ENCODE peak calls at places on chromosomes 6 and 20, in ten cellular contexts. One of them, this sample, is unnamed.

GRCh38 chr20:2006452-2007381 is 12.9 kb upstream of the PDYN start:
- DNase-seq in WERI-Rb-1: peak
- DNase-seq in RWPE1: peak
- DNase-seq in fibroblast of lung: peak
- DNase-seq in PC-9: no peak
- DNase-seq in psoas muscle: no peak
- DNase-seq in prostate gland: no peak
- DNase-seq in tibial artery: no peak
- DNase-seq in stomach: peak
- DNase-seq in breast epithelium: no peak
- DNase-seq in this sample: no peak

GRCh38 chr6:117992856-117993255 is 85.8 kb downstream of the SLC35F1 start:
- DNase-seq in WERI-Rb-1: no peak
- DNase-seq in RWPE1: no peak
- DNase-seq in fibroblast of lung: peak
- DNase-seq in PC-9: no peak
- DNase-seq in psoas muscle: no peak
- DNase-seq in prostate gland: no peak
- DNase-seq in tibial artery: no peak
- DNase-seq in stomach: no peak
- DNase-seq in breast epithelium: no peak
- DNase-seq in this sample: no peak

GRCh38 chr6:114471450-114471849 is 128.6 kb upstream of the HS3ST5 start:
- DNase-seq in WERI-Rb-1: no peak
- DNase-seq in RWPE1: no peak
- DNase-seq in fibroblast of lung: no peak
- DNase-seq in PC-9: no peak
- DNase-seq in psoas muscle: no peak
- DNase-seq in prostate gland: no peak
- DNase-seq in tibial artery: no peak
- DNase-seq in stomach: no peak
- DNase-seq in breast epithelium: no peak
- DNase-seq in this sample: no peak

GRCh38 chr6:142537612-142538478 is 236.0 kb downstream of the ADGRG6 start:
- DNase-seq in WERI-Rb-1: peak
- DNase-seq in RWPE1: no peak
- DNase-seq in fibroblast of lung: no peak
- DNase-seq in PC-9: peak
- DNase-seq in psoas muscle: no peak
- DNase-seq in prostate gland: no peak
- DNase-seq in tibial artery: no peak
- DNase-seq in stomach: no peak
- DNase-seq in breast epithelium: no peak
- DNase-seq in this sample: no peak

GRCh38 chr6:30725713-30726505 is 5.8 kb downstream of the TUBB start:
- DNase-seq in WERI-Rb-1: no peak
- DNase-seq in RWPE1: no peak
- DNase-seq in fibroblast of lung: peak
- DNase-seq in PC-9: no peak
- DNase-seq in psoas muscle: no peak
- DNase-seq in prostate gland: no peak
- DNase-seq in tibial artery: no peak
- DNase-seq in stomach: no peak
- DNase-seq in breast epithelium: no peak
- DNase-seq in this sample: no peak

GRCh38 chr6:125392682-125393081 is 90.9 kb upstream of the HDDC2 start:
- DNase-seq in WERI-Rb-1: no peak
- DNase-seq in RWPE1: no peak
- DNase-seq in fibroblast of lung: no peak
- DNase-seq in PC-9: no peak
- DNase-seq in psoas muscle: no peak
- DNase-seq in prostate gland: no peak
- DNase-seq in tibial artery: no peak
- DNase-seq in stomach: no peak
- DNase-seq in breast epithelium: no peak
- DNase-seq in this sample: no peak

GRCh38 chr6:7906741-7907140 is 3.8 kb downstream of the TXNDC5 start:
- DNase-seq in WERI-Rb-1: no peak
- DNase-seq in RWPE1: no peak
- DNase-seq in fibroblast of lung: no peak
- DNase-seq in PC-9: no peak
- DNase-seq in psoas muscle: no peak
- DNase-seq in prostate gland: no peak
- DNase-seq in tibial artery: no peak
- DNase-seq in stomach: no peak
- DNase-seq in breast epithelium: no peak
- DNase-seq in this sample: no peak

GRCh38 chr20:41000628-41001027 is 28.0 kb upstream of the TOP1 start:
- DNase-seq in WERI-Rb-1: no peak
- DNase-seq in RWPE1: no peak
- DNase-seq in fibroblast of lung: no peak
- DNase-seq in PC-9: no peak
- DNase-seq in psoas muscle: no peak
- DNase-seq in prostate gland: no peak
- DNase-seq in tibial artery: no peak
- DNase-seq in stomach: no peak
- DNase-seq in breast epithelium: no peak
- DNase-seq in this sample: no peak

GRCh38 chr20:51631953-51632352 is 89.4 kb upstream of the NFATC2 start:
- DNase-seq in WERI-Rb-1: no peak
- DNase-seq in RWPE1: no peak
- DNase-seq in fibroblast of lung: no peak
- DNase-seq in PC-9: no peak
- DNase-seq in psoas muscle: no peak
- DNase-seq in prostate gland: no peak
- DNase-seq in tibial artery: no peak
- DNase-seq in stomach: no peak
- DNase-seq in breast epithelium: no peak
- DNase-seq in this sample: no peak

GRCh38 chr6:16179970-16180431 is 51.1 kb downstream of the MYLIP start:
- DNase-seq in WERI-Rb-1: no peak
- DNase-seq in RWPE1: no peak
- DNase-seq in fibroblast of lung: no peak
- DNase-seq in PC-9: no peak
- DNase-seq in psoas muscle: no peak
- DNase-seq in prostate gland: no peak
- DNase-seq in tibial artery: no peak
- DNase-seq in stomach: no peak
- DNase-seq in breast epithelium: no peak
- DNase-seq in this sample: no peak

GRCh38 chr6:113648698-113649097 is 208.4 kb upstream of the MARCKS start:
- DNase-seq in WERI-Rb-1: no peak
- DNase-seq in RWPE1: no peak
- DNase-seq in fibroblast of lung: no peak
- DNase-seq in PC-9: no peak
- DNase-seq in psoas muscle: no peak
- DNase-seq in prostate gland: no peak
- DNase-seq in tibial artery: no peak
- DNase-seq in stomach: no peak
- DNase-seq in breast epithelium: no peak
- DNase-seq in this sample: no peak

GRCh38 chr20:5741089-5741488 is 9.1 kb upstream of the SHLD1 start:
- DNase-seq in WERI-Rb-1: no peak
- DNase-seq in RWPE1: no peak
- DNase-seq in fibroblast of lung: peak
- DNase-seq in PC-9: no peak
- DNase-seq in psoas muscle: no peak
- DNase-seq in prostate gland: no peak
- DNase-seq in tibial artery: no peak
- DNase-seq in stomach: no peak
- DNase-seq in breast epithelium: no peak
- DNase-seq in this sample: no peak

GRCh38 chr6:138514860-138515540 is 15.7 kb upstream of the NHSL1 start:
- DNase-seq in WERI-Rb-1: no peak
- DNase-seq in RWPE1: no peak
- DNase-seq in fibroblast of lung: no peak
- DNase-seq in PC-9: no peak
- DNase-seq in psoas muscle: no peak
- DNase-seq in prostate gland: no peak
- DNase-seq in tibial artery: no peak
- DNase-seq in stomach: no peak
- DNase-seq in breast epithelium: no peak
- DNase-seq in this sample: no peak

DNA sequence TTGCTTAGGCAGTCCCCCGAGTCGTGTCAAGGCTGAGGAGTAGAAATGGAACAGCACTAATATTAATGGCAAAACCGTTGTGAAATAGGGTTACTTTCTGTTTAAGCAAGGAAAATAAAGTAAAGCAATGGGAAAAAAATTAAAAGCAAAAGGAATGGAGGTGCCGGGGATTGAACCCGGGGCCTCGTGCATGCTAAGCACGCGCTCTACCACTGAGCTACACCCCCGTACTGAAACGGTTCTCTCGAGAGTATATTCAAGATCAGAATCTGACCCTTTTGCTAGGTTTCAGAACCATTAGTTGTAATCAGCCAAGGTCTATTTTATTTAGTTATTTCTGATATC is 85.5 kb downstream of the TRIM27 start:
- DNase-seq in WERI-Rb-1: peak
- DNase-seq in RWPE1: no peak
- DNase-seq in fibroblast of lung: peak
- DNase-seq in PC-9: peak
- DNase-seq in psoas muscle: no peak
- DNase-seq in prostate gland: peak
- DNase-seq in tibial artery: no peak
- DNase-seq in stomach: peak
- DNase-seq in breast epithelium: peak
- DNase-seq in this sample: no peak
- H3K27ac ChIP-seq in WERI-Rb-1: peak
- H3K27ac ChIP-seq in RWPE1: peak
- H3K27ac ChIP-seq in fibroblast of lung: no peak
- H3K27ac ChIP-seq in PC-9: peak
- H3K27ac ChIP-seq in psoas muscle: no peak
- H3K27ac ChIP-seq in prostate gland: peak
- H3K27ac ChIP-seq in tibial artery: peak
- H3K27ac ChIP-seq in stomach: peak
- H3K27ac ChIP-seq in breast epithelium: peak
- H3K27ac ChIP-seq in this sample: peak

DNA sequence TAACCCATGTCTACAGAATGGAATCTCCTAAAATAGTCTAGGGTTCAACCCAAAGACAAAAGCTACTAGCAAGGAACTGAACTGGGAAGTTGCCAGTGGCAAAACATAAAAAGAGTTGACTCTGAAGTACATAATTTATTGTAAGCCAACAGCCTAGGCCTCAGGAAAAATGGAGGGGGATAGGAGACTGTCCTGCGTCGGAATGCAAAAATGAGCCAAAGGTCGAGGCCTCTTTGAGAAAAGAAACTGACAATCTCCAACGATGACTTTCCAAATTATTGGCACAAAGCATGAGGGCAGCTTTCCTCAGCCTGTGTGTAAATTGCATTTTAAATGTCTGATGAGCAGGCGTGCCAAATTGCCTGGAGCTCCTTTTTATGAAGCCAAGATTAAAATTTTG is 2.1 kb downstream of the COL12A1 start:
- DNase-seq in WERI-Rb-1: no peak
- DNase-seq in RWPE1: no peak
- DNase-seq in fibroblast of lung: peak
- DNase-seq in PC-9: no peak
- DNase-seq in psoas muscle: no peak
- DNase-seq in prostate gland: no peak
- DNase-seq in tibial artery: no peak
- DNase-seq in stomach: no peak
- DNase-seq in breast epithelium: no peak
- DNase-seq in this sample: no peak
- H3K27ac ChIP-seq in WERI-Rb-1: no peak
- H3K27ac ChIP-seq in RWPE1: peak
- H3K27ac ChIP-seq in fibroblast of lung: peak
- H3K27ac ChIP-seq in PC-9: no peak
- H3K27ac ChIP-seq in psoas muscle: no peak
- H3K27ac ChIP-seq in prostate gland: no peak
- H3K27ac ChIP-seq in tibial artery: peak
- H3K27ac ChIP-seq in stomach: peak
- H3K27ac ChIP-seq in breast epithelium: peak
- H3K27ac ChIP-seq in this sample: peak

DNA sequence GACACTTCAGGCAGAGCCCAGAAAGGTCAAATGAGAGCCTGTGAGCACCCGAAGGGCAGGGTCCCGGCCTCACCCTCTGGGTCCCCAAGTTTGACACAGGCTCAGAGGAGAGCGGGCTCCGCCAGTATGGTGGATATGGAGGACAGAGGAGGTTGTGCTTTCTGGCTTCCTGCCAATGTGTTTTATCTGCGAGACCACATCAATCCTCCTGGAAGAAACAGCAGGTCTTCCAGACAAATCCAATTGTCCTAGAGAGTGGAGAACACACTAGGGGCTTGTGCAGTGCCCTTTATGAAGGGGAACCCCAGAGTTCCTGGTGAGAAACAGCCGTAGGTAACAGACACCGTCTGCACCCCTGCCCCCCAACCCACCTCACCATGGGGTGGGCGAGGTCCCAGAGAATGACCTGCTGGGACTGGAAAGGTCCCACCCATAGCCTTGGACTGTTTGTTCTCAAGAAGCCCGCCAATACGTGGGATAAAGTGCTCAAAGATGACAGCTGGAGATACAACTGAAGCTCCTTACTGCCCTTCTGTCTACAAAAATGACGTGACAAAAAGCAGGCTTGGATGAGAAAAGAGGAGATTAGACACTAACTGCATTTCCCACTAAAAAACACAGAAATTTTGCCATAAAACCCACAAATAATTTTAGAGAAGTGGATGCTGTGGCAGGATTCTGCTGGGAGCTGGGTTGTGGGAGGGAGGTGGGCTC is 23.9 kb upstream of the SSTR4 start:
- DNase-seq in WERI-Rb-1: no peak
- DNase-seq in RWPE1: no peak
- DNase-seq in fibroblast of lung: no peak
- DNase-seq in PC-9: no peak
- DNase-seq in psoas muscle: no peak
- DNase-seq in prostate gland: no peak
- DNase-seq in tibial artery: no peak
- DNase-seq in stomach: no peak
- DNase-seq in breast epithelium: no peak
- DNase-seq in this sample: no peak
- H3K27ac ChIP-seq in WERI-Rb-1: no peak
- H3K27ac ChIP-seq in RWPE1: no peak
- H3K27ac ChIP-seq in fibroblast of lung: no peak
- H3K27ac ChIP-seq in PC-9: no peak
- H3K27ac ChIP-seq in psoas muscle: no peak
- H3K27ac ChIP-seq in prostate gland: no peak
- H3K27ac ChIP-seq in tibial artery: no peak
- H3K27ac ChIP-seq in stomach: no peak
- H3K27ac ChIP-seq in breast epithelium: no peak
- H3K27ac ChIP-seq in this sample: no peak

DNA sequence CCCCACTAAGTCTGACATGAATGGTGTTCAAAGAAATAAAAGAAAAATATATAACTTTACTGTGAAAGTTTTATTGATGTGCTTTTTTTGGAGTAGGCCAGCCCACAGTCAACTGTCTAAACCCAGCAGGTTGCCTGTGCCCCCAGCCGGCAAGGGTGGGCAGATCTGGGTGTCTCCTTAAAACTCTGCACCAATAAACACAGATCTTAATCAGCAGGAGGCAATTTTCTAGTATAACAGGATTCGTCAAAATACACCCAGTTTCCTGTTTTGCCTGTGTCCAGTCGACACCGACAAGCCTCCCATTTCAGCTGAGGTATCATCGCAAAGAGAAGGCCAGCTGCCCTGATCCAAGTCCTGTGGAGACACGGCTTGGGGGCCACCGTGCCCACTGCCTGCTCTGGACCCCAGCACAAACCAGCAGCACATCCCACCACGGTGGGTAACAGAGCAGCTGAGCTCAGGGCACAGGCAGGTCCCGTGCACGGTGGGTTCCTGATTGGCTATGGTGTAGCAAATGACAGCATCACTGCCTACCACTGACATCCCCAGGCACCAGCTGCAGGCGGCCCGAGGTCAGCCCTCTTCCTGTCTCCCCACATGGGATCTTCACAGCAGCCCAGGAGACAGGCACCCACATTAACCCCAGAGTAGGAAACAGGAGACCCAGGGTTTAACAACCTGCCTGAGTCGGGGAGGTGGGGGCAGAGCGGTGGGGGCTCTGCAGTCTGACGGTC is 15.7 kb downstream of the BMP7 start:
- DNase-seq in WERI-Rb-1: no peak
- DNase-seq in RWPE1: no peak
- DNase-seq in fibroblast of lung: peak
- DNase-seq in PC-9: no peak
- DNase-seq in psoas muscle: no peak
- DNase-seq in prostate gland: no peak
- DNase-seq in tibial artery: no peak
- DNase-seq in stomach: no peak
- DNase-seq in breast epithelium: no peak
- DNase-seq in this sample: no peak
- H3K27ac ChIP-seq in WERI-Rb-1: no peak
- H3K27ac ChIP-seq in RWPE1: no peak
- H3K27ac ChIP-seq in fibroblast of lung: no peak
- H3K27ac ChIP-seq in PC-9: no peak
- H3K27ac ChIP-seq in psoas muscle: no peak
- H3K27ac ChIP-seq in prostate gland: no peak
- H3K27ac ChIP-seq in tibial artery: no peak
- H3K27ac ChIP-seq in stomach: no peak
- H3K27ac ChIP-seq in breast epithelium: no peak
- H3K27ac ChIP-seq in this sample: no peak